ENCODE peak calls at places on chromosomes 2 and 18, in six cellular contexts. T is neural progenitor cell, B is hepatocyte, L is heart right ventricle, H is tibial nerve, I is BE2C. Y is an unnamed sample. For H3K36me3 and H3K4me1, the result is how much of the 10 kb centered on the place peaks cover.

GRCh38 chr2:208280933-208281332 is 14.9 kb downstream of the PIKFYVE start:
- DNase-seq in I (no peak), H (no peak), T (no peak), B (no peak), L (no peak), Y (no peak)

GRCh38 chr18:48670751-48671560 is 132.1 kb downstream of the CTIF start:
- DNase-seq in I (no peak), H (no peak), T (no peak), L (no peak), B (no peak), Y (no peak)

GRCh38 chr2:138780451-138780880 is 276 bp upstream of the NXPH2 start:
- DNase-seq in T (peak), L (no peak), I (peak), B (peak), H (no peak), Y (no peak)

GRCh38 chr2:33681333-33681732 is 82.2 kb upstream of the FAM98A start:
- DNase-seq in T (no peak), L (no peak), B (no peak), I (no peak), H (no peak), Y (no peak)

GRCh38 chr2:121907905-121908304 is 152.5 kb downstream of the TSN start:
- DNase-seq in I (peak), B (no peak), L (no peak), H (no peak), T (peak), Y (no peak)

GRCh38 chr2:28828382-28828781 is 17.7 kb downstream of the SPDYA start:
- DNase-seq in T (no peak), I (no peak), B (no peak), L (no peak), H (no peak), Y (no peak)

GRCh38 chr2:239753537-239753936 is 271.6 kb downstream of the NDUFA10 start:
- DNase-seq in T (no peak), I (no peak), B (no peak), L (no peak), H (no peak), Y (peak)

GRCh38 chr2:152534460-152535131 is 182.7 kb downstream of the PRPF40A start:
- DNase-seq in H (no peak), L (no peak), T (no peak), B (no peak), I (no peak), Y (no peak)

GRCh38 chr2:8847400-8847799 is 10.0 kb upstream of the KIDINS220 start:
- DNase-seq in B (no peak), H (no peak), T (no peak), I (no peak), L (no peak), Y (no peak)

GRCh38 chr2:55490554-55490953 is 29.0 kb upstream of the CFAP36 start:
- DNase-seq in L (peak), B (peak), I (peak), H (peak), T (no peak), Y (peak)

GRCh38 chr2:53620961-53621360 is 146.6 kb upstream of the CHAC2 start:
- DNase-seq in I (no peak), B (no peak), H (no peak), T (no peak), L (no peak), Y (no peak)

GRCh38 chr18:62384610-62385097 is 59.5 kb downstream of the TNFRSF11A start:
- DNase-seq in H (no peak), B (peak), T (peak), L (no peak), I (peak), Y (no peak)

GRCh38 chr2:149393647-149394046 is 63.3 kb downstream of the LYPD6 start:
- DNase-seq in T (no peak), H (no peak), L (no peak), I (no peak), B (no peak), Y (no peak)

GRCh38 chr2:66580343-66580954 is 145.5 kb downstream of the MEIS1 start:
- DNase-seq in B (no peak), T (no peak), L (no peak), H (no peak), I (no peak), Y (no peak)

GRCh38 chr2:9638532-9638931 is 7.7 kb upstream of the YWHAQ start:
- DNase-seq in I (no peak), T (no peak), B (peak), L (peak), H (peak), Y (no peak)

GRCh38 chr2:149931486-149931885 is 343.9 kb upstream of the MMADHC start:
- DNase-seq in I (no peak), H (no peak), B (no peak), L (no peak), T (peak), Y (no peak)

GRCh38 chr2:45497355-45497754 is 113.7 kb downstream of the SRBD1 start:
- DNase-seq in I (no peak), L (no peak), T (no peak), H (no peak), B (peak), Y (no peak)

GRCh38 chr2:201808070-201808469 is 1.7 kb downstream of the CDK15 start:
- DNase-seq in I (no peak), H (no peak), L (no peak), T (no peak), B (no peak), Y (no peak)

GRCh38 chr2:98374958-98375570 is 28.8 kb downstream of the CNGA3 start:
- DNase-seq in L (no peak), B (no peak), T (no peak), I (peak), H (no peak), Y (no peak)

GRCh38 chr2:26300234-26300641 is 45.7 kb upstream of the SELENOI start:
- DNase-seq in L (peak), I (no peak), T (no peak), B (no peak), H (peak), Y (peak)

GRCh38 chr2:128623776-128624424 is 305.2 kb upstream of the HS6ST1 start:
- DNase-seq in T (no peak), L (no peak), H (peak), B (peak), I (no peak), Y (no peak)

GRCh38 chr2:192749606-192750200 is 555.0 kb upstream of the TMEFF2 start:
- DNase-seq in B (peak), I (peak), L (no peak), H (no peak), T (peak), Y (no peak)

GRCh38 chr18:44153976-44154375 is 526.7 kb upstream of the SETBP1 start:
- DNase-seq in H (no peak), T (no peak), B (no peak), L (no peak), I (no peak), Y (no peak)

GRCh38 chr2:38076710-38077430 is 919 bp upstream of the CYP1B1 start:
- DNase-seq in T (peak), L (peak), I (peak), H (peak), B (peak), Y (peak)

GRCh38 chr2:5756266-5756665 is 64.1 kb downstream of the SOX11 start:
- DNase-seq in H (no peak), I (no peak), L (no peak), T (no peak), B (peak), Y (no peak)

GRCh38 chr18:158128-159036 is at the start of gene USP14:
- DNase-seq in I (peak), T (peak), L (peak), H (peak), B (peak), Y (peak)
- TF ChIP-seq CTCF in I (no peak), T (peak), L (peak), H (no peak), B (peak), Y (no peak)

GRCh38 chr18:21629089-21629832 is 17.1 kb downstream of the SNRPD1 start:
- DNase-seq in B (no peak), L (no peak), H (no peak), T (no peak), I (no peak), Y (no peak)

GRCh38 chr18:21632393-21632792 is 20.3 kb downstream of the SNRPD1 start:
- DNase-seq in T (no peak), L (no peak), I (no peak), H (no peak), B (no peak), Y (no peak)

GRCh38 chr18:21636769-21637168 is 24.7 kb downstream of the SNRPD1 start:
- DNase-seq in B (no peak), L (no peak), T (no peak), H (no peak), I (no peak), Y (no peak)

GRCh38 chr18:21638822-21639221 is 26.7 kb downstream of the SNRPD1 start:
- DNase-seq in T (no peak), I (no peak), L (no peak), B (no peak), H (no peak), Y (no peak)

DNA sequence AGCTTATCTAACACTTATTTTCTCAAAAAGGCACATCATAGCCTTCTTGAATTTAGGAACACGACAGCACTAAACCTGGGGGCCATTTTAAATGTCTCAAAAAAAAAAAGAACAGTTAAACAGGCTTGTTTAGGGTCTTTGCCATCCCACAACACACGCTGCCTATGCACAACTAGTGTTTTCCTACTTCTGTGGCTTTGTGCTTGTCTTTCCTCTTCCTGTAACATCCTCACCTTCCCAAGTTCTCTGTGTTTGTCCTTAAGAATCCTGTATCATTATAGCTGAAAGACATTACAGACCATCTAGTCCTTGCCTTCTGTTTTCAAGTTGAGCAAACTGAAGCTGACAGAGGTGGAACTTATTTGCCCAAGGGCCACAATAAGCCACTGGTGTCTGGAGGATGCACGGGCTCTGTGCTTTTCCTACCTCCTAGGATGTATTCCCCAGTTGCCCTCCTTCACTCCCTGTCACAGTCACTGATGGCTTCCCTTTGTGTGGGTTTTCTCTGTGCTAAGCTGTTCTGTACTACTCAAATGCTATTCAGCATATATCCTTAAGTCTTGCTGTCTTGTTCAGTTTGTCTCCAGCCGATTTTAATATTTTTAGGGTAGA is 22.6 kb downstream of the SNRPD1 start:
- DNase-seq in H (no peak), I (no peak), B (no peak), T (no peak), L (no peak), Y (no peak)
- H3K36me3 ChIP-seq in H (under half), I (under half), B (under half), T (under half), L (under half), Y (under half)

DNA sequence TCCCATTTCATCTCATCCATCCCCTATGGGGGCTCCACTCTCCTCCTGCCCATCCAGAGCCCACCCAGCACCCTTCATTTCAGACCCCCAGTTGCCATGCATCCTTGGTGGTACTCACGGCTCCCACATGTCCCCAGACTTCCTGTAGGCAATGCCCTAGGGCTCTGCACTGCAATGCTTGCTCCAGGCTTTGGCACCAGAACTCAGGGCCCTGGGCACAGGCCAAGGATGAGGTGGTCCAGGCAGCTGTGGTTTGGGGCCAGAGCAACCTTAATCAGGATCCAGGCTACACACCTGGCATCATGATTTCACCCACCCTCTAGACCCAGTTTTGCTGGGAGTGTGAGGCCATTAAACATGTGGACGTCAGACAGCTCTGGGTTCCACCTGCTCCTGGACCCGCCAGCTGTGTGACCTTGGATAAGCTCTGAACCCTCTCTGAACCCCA is 414 bp downstream of the SFTPB start:
- DNase-seq in B (no peak), I (no peak), T (no peak), H (no peak), L (no peak), Y (no peak)
- H3K4me1 ChIP-seq in B (under half), I (under half), T (under half), H (under half), L (under half), Y (under half)

DNA sequence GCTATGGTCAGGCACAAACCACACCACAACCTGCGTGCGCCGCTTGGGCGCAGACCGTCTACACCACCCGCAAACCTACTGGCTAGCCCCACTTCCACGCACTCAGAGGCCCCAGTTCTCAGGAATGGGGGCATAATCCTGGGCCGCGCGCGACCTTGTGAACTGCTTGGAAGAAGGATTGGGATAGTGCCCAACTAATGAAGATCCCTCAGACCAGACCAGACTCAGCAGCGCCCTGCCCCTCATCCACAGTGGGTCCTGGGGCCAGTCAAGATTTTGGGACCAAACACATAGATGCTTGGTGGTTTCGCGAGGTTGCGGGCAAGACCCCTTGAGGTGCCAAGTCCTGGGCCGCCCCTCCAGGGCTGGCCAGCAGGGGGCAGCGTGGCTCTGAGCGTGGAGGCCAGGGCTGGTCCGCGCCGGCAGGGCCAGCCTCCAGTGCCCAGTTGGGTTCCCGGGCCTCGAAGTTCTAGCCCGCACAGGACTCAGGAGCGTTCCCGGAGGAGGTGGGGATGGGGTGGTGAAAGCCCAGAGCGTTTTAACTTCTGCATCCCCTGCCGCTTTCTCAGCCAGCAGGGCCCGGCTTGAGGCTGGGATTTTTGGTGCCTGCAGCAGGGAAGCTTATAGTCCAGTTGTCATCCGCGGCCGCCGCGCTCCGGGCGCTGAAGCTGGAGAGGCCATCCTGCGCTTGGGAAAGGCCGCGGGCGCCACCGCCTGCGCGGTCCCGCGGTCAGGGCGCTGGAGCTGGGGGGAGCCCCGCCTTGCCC is 8.3 kb downstream of the OSR1 start:
- DNase-seq in L (peak), B (peak), T (peak), H (no peak), I (peak), Y (peak)
- TF ChIP-seq CTCF in L (peak), B (peak), T (peak), H (peak), I (peak), Y (peak)

GRCh38 chr2:74822771-74823283 is 11.1 kb upstream of the HK2 start:
- DNase-seq in I (no peak), H (no peak), L (no peak), T (peak), B (no peak), Y (no peak)
- H3K36me3 ChIP-seq in I (under half), H (under half), L (under half), T (under half), B (under half), Y (under half)